ENCODE peak calls at places on chromosomes 13 and 19, in six cellular contexts. I is heart left ventricle; K is esophagus mucosa; G is Right ventricle myocardium superior; X is activated naive CD8-positive, alpha-beta T cell treated with anti-CD3 and anti-CD28 coated beads, Interleukin-2, amount 10 ng/mL, durations not matched to agents 7 days and 5 days; E is HCT116. O is an unnamed sample.

GRCh38 chr19:41427647-41428480 is 690 bp upstream of the B3GNT8 start:
- ATAC-seq in G (peak; percentile 22), X (peak; percentile 37), E (no peak), K (peak; percentile 65), I (peak; percentile 24), O (peak; percentile 63)

GRCh38 chr13:79527698-79528097 is 46.7 kb downstream of the NDFIP2 start:
- ATAC-seq in G (peak; percentile 56), E (no peak), K (no peak), X (no peak), I (peak; percentile 34), O (no peak)

GRCh38 chr19:40279761-40280607 is 5.2 kb downstream of the AKT2 start:
- ATAC-seq in E (no peak), G (no peak), I (no peak), X (no peak), K (no peak), O (no peak)

GRCh38 chr13:60019119-60019993 is 144.4 kb downstream of the DIAPH3 start:
- ATAC-seq in E (no peak), I (no peak), X (peak; percentile 63), K (peak; percentile 76), G (no peak), O (no peak)

GRCh38 chr13:44371421-44371820 is 2.2 kb upstream of the SERP2 start:
- ATAC-seq in E (no peak), G (no peak), X (no peak), K (no peak), I (no peak), O (no peak)

GRCh38 chr19:18419699-18420460 is 682 bp downstream of the SSBP4 start:
- ATAC-seq in E (no peak), I (no peak), X (peak; percentile 20), G (no peak), K (no peak), O (no peak)

GRCh38 chr13:23856008-23856750 is 33.0 kb downstream of the MIPEP start:
- ATAC-seq in X (no peak), E (no peak), G (no peak), I (no peak), K (no peak), O (no peak)

GRCh38 chr13:40518481-40518882 is 148.0 kb downstream of the FOXO1 start:
- ATAC-seq in K (no peak), G (no peak), I (no peak), E (no peak), X (peak; percentile 73), O (no peak)

GRCh38 chr19:19103167-19103566 is 35.1 kb downstream of the TMEM161A start:
- ATAC-seq in X (no peak), G (no peak), I (no peak), E (peak; percentile 17), K (peak; percentile 47), O (no peak)

GRCh38 chr13:99527346-99527745 is 26.1 kb downstream of the TM9SF2 start:
- ATAC-seq in G (no peak), K (no peak), X (no peak), E (no peak), I (no peak), O (no peak)

GRCh38 chr13:58620171-58620570 is 988.6 kb downstream of the PCDH17 start:
- ATAC-seq in E (no peak), K (no peak), I (no peak), X (no peak), G (no peak), O (no peak)

GRCh38 chr13:106163426-106163825 is 372.0 kb downstream of the EFNB2 start:
- ATAC-seq in K (no peak), G (no peak), E (no peak), I (no peak), X (no peak), O (no peak)

GRCh38 chr13:22793598-22794134 is 387.1 kb upstream of the SGCG start:
- ATAC-seq in G (no peak), I (no peak), E (peak; percentile 78), X (no peak), K (peak; percentile 67), O (no peak)

GRCh38 chr19:47901370-47901769 is 15.3 kb upstream of the SULT2A1 start:
- ATAC-seq in X (no peak), G (no peak), K (no peak), E (no peak), I (no peak), O (no peak)

GRCh38 chr13:26482451-26483197 is 74.9 kb upstream of the WASF3 start:
- ATAC-seq in E (peak; percentile 78), K (peak; percentile 64), X (peak; percentile 96), G (peak; percentile 39), I (no peak), O (peak; percentile 48)

GRCh38 chr19:10021863-10022262 is 8.6 kb downstream of the RDH8 start:
- ATAC-seq in G (no peak), X (no peak), I (no peak), K (no peak), E (no peak), O (no peak)

GRCh38 chr13:110458017-110458416 is 103.5 kb downstream of the RAB20 start:
- ATAC-seq in I (no peak), K (no peak), E (no peak), X (no peak), G (no peak), O (no peak)

GRCh38 chr19:45290381-45290931 is 32.2 kb downstream of the CKM start:
- ATAC-seq in X (no peak), E (no peak), K (peak; percentile 29), I (no peak), G (no peak), O (no peak)

GRCh38 chr19:30552593-30552992 is 180.4 kb downstream of the ZNF536 start:
- ATAC-seq in X (no peak), I (no peak), E (no peak), K (no peak), G (no peak), O (no peak)

GRCh38 chr13:26459276-26460131 is 98.0 kb upstream of the WASF3 start:
- ATAC-seq in I (peak; percentile 68), K (no peak), G (peak; percentile 73), E (peak; percentile 30), X (no peak), O (peak; percentile 44)

GRCh38 chr19:6712692-6713670 is 7.5 kb downstream of the C3 start:
- ATAC-seq in I (no peak), X (no peak), K (no peak), G (no peak), E (no peak), O (no peak)

GRCh38 chr13:21996049-21996448 is 325.2 kb downstream of the FGF9 start:
- ATAC-seq in G (no peak), X (no peak), I (no peak), K (no peak), E (no peak), O (no peak)

GRCh38 chr13:36530050-36530789 is 97.9 kb downstream of the CCNA1 start:
- ATAC-seq in I (no peak), E (no peak), K (peak; percentile 86), G (no peak), X (no peak), O (peak; percentile 36)

GRCh38 chr13:77343841-77344240 is 16.9 kb upstream of the MYCBP2 start:
- ATAC-seq in I (no peak), G (no peak), X (no peak), E (no peak), K (no peak), O (no peak)

GRCh38 chr19:19444694-19445155 is 39.2 kb downstream of the GATAD2A start:
- ATAC-seq in I (peak; percentile 41), E (peak; percentile 30), X (peak; percentile 37), K (peak; percentile 43), G (peak; percentile 36), O (no peak)

GRCh38 chr13:112747256-112747655 is 57.4 kb downstream of the ATP11A start:
- ATAC-seq in E (no peak), X (no peak), I (no peak), K (no peak), G (no peak), O (no peak)

GRCh38 chr13:62627226-62627625 is 1211.6 kb upstream of the PCDH20 start:
- ATAC-seq in E (no peak), G (no peak), I (no peak), X (no peak), K (no peak), O (no peak)

GRCh38 chr13:63554157-63554556 is 2138.5 kb upstream of the PCDH20 start:
- ATAC-seq in G (no peak), X (no peak), I (no peak), K (no peak), E (no peak), O (no peak)

GRCh38 chr13:95624020-95624419 is 20.5 kb downstream of the DZIP1 start:
- ATAC-seq in I (peak; percentile 41), E (peak; percentile 86), K (peak; percentile 62), G (peak; percentile 45), X (no peak), O (no peak)

GRCh38 chr13:111281751-111282311 is 38.6 kb upstream of the TEX29 start:
- ATAC-seq in I (peak; percentile 58), G (peak; percentile 31), E (no peak), X (no peak), K (no peak), O (peak; percentile 60)

O was measured in gastroesophageal sphincter.